ENCODE peak calls at places on chromosomes 3 and 15, in four cellular contexts. K is breast epithelium, X is esophagus muscularis mucosa, J is sigmoid colon. D is an unnamed sample.

GRCh38 chr3:53254810-53255359 is 937 bp downstream of the TKT start:
- DNase-seq in J (peak; percentile 88), X (no peak), K (peak; percentile 65), D (peak; percentile 86)

GRCh38 chr3:126394179-126394976 is at the start of gene CFAP100:
- DNase-seq in X (no peak), J (peak; percentile 78), K (no peak), D (peak; percentile 24)

GRCh38 chr15:77329202-77329601 is 90.7 kb downstream of the PEAK1 start:
- DNase-seq in J (no peak), X (no peak), K (no peak), D (no peak)

GRCh38 chr3:13497386-13497785 is 17.3 kb downstream of the HDAC11 start:
- DNase-seq in J (no peak), K (no peak), X (no peak), D (no peak)

GRCh38 chr15:60414016-60414682 is 16.4 kb upstream of the ANXA2 start:
- DNase-seq in K (no peak), J (no peak), X (no peak), D (no peak)

GRCh38 chr3:113498221-113499005 is 16.5 kb downstream of the SPICE1 start:
- DNase-seq in J (no peak), K (no peak), X (no peak), D (no peak)

GRCh38 chr3:186644683-186645082 is 4.5 kb downstream of the FETUB start:
- DNase-seq in J (no peak), X (no peak), K (no peak), D (no peak)

GRCh38 chr3:134314588-134315285 is 59.5 kb downstream of the AMOTL2 start:
- DNase-seq in J (no peak), X (no peak), K (no peak), D (no peak)

GRCh38 chr3:137217733-137218132 is 259.9 kb downstream of the IL20RB start:
- DNase-seq in J (no peak), X (no peak), K (no peak), D (no peak)

DNA sequence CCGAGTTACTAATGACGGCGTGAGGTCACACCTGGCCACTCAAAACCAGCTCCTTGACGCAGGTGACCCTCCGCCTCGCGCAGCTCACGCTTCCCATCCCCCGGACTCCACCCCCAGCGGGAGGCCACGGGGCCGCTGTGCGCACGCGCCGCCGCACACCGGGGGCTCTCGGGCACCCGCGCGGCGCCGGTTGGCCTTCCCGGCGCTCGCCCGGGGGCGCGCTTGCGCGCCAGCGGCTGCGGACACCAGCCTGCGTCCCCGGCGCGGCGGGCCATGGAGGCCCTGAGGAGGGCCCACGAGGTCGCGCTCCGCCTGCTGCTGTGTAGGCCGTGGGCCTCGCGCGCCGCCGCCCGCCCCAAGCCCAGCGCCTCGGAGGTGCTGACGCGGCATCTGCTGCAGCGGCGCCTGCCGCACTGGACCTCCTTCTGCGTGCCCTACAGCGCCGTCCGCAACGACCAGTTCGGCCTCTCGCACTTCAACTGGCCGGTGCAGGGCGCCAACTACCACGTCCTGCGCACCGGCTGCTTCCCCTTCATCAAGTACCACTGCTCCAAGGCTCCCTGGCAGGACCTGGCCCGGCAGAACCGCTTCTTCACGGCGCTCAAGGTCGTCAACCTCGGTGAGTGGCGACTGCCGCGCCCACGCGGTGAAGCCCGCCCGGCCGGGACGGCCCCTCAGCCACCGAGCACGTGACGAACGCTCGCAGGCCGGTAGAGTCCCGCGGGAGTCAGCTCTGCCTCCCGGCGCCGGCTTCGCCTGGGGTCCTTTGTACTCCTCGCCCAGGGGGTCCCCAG is at the start of gene C15orf61:
- DNase-seq in J (peak; percentile 92), K (peak; percentile 90), X (peak; percentile 93), D (peak; percentile 93)
- TF ChIP-seq CTCF in J (no peak), K (no peak), X (no peak), D (no peak)

GRCh38 chr3:138347084-138347483 is 1.3 kb upstream of the MRAS start:
- DNase-seq in J (no peak), K (no peak), X (no peak), D (no peak)

GRCh38 chr3:138349926-138350665 is 1.7 kb downstream of the MRAS start:
- DNase-seq in K (no peak), J (no peak), X (no peak), D (no peak)

GRCh38 chr3:138351151-138351550 is 2.8 kb downstream of the MRAS start:
- DNase-seq in J (peak; percentile 15), K (no peak), X (no peak), D (no peak)

GRCh38 chr3:138348107-138348949 is at the start of gene MRAS:
- DNase-seq in X (no peak), J (peak; percentile 90), K (peak; percentile 69), D (peak; percentile 67)

GRCh38 chr3:138348950-138349739 is 766 bp downstream of the MRAS start:
- DNase-seq in J (peak; percentile 74), X (no peak), K (no peak), D (no peak)
- H3K4me3 ChIP-seq in J (peak overlapping the region; percentile 89), X (peak overlapping the region; percentile 90), K (peak overlapping the region; percentile 88), D (peak overlapping the region; percentile 63)

DNA sequence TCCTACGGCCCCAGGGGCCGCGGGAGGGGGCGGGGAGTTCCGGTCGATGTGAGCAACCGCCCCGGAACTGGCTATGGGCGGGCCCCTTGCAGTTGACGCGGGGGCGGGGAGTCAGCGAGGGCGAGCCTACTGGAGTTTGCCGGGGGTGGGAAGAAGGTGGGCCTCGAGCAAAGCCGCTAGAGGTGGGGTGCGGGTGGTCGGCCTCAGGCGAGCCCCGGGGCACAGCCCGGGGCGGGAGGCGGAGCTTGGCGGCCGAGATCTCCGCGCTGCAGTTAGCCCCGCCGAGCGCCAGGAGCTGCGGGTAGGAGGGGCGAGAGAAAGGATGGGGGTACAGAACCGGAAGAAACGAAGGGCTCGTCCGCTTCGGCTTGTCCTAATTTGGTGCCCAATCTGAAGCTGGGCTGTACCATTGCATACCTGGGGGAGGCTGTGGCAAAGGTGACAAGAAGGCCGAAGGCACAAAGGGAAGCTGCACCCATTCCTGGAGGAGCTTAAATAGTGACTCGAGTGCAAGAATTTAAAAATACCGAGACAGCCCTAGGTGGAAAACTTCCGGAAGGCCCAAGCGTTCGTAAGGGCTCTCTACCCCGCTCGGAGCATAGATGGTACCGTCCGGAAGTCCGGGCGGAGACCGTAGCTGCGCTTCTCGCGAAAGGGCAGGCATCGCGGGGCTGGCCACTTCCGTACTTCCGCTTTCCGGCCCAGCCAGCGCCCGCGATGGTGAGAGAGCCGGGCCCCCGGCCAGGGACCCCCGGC is at the start of the genes ARPC4 and TADA3:
- DNase-seq in J (peak; percentile 96), X (peak; percentile 98), K (peak; percentile 87), D (peak; percentile 94)
- TF ChIP-seq POLR2AphosphoS5 in J (peak; percentile 79), X (peak; percentile 89), K (peak; percentile 80), D (peak; percentile 70)

GRCh38 chr15:50251638-50252182 is 13.8 kb downstream of the HDC start:
- DNase-seq in J (no peak), K (no peak), X (peak; percentile 14), D (no peak)
- TF ChIP-seq CTCF in J (no peak), K (no peak), X (no peak), D (no peak)

GRCh38 chr3:33790091-33790490 is 8.3 kb upstream of the PDCD6IP start:
- DNase-seq in K (no peak), J (no peak), X (no peak), D (no peak)

GRCh38 chr3:33792167-33792892 is 6.1 kb upstream of the PDCD6IP start:
- DNase-seq in J (no peak), X (no peak), K (no peak), D (no peak)

GRCh38 chr3:33787328-33788009 is 11.0 kb upstream of the PDCD6IP start:
- DNase-seq in X (no peak), K (peak; percentile 56), J (peak; percentile 73), D (peak; percentile 68)

GRCh38 chr3:33789183-33789954 is 9.1 kb upstream of the PDCD6IP start:
- DNase-seq in J (no peak), K (no peak), X (no peak), D (no peak)

GRCh38 chr3:33791477-33792166 is 6.8 kb upstream of the PDCD6IP start:
- DNase-seq in J (no peak), K (no peak), X (no peak), D (peak; percentile 53)
- H3K4me3 ChIP-seq in J (no peak overlapping the region), K (no peak overlapping the region), X (no peak overlapping the region), D (no peak overlapping the region)

GRCh38 chr3:64743844-64744243 is 56.0 kb upstream of the ADAMTS9 start:
- DNase-seq in K (no peak), X (no peak), J (no peak), D (no peak)
- TF ChIP-seq POLR2AphosphoS5 in K (no peak), X (no peak), J (no peak), D (no peak)

DNA sequence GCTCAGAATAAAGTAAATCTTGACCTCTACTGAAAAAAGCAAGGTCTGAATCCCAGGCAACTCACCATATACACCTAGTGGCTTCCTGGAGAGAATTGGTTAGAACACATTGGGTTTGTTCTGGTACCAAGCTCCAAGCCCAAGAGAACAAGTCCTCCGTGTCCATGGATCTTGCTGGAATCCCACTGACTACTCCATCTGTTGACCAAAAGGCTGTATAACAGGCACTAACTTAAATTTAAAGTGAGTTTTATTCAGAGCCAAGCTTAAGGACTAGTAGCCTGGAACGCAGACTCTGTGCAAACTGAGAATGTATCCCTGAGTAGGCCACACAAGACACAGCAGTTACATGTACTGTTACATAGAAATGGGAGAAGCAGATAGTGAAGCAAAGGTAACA is 342.1 kb upstream of the LRRC3B start:
- DNase-seq in J (no peak), K (no peak), X (no peak), D (no peak)
- TF ChIP-seq CTCF in J (no peak), K (no peak), X (no peak), D (no peak)

GRCh38 chr3:190120161-190121060 is at the start of gene P3H2:
- DNase-seq in J (peak; percentile 94), K (peak; percentile 64), X (peak; percentile 93), D (peak; percentile 84)

GRCh38 chr3:190122198-190122771 is 1.6 kb upstream of the P3H2 start:
- DNase-seq in K (no peak), J (no peak), X (no peak), D (no peak)

GRCh38 chr3:190119734-190120133 is 963 bp downstream of the P3H2 start:
- DNase-seq in X (no peak), K (no peak), J (no peak), D (no peak)

GRCh38 chr3:190124067-190124466 is 3.4 kb upstream of the P3H2 start:
- DNase-seq in K (no peak), X (no peak), J (no peak), D (no peak)

DNA sequence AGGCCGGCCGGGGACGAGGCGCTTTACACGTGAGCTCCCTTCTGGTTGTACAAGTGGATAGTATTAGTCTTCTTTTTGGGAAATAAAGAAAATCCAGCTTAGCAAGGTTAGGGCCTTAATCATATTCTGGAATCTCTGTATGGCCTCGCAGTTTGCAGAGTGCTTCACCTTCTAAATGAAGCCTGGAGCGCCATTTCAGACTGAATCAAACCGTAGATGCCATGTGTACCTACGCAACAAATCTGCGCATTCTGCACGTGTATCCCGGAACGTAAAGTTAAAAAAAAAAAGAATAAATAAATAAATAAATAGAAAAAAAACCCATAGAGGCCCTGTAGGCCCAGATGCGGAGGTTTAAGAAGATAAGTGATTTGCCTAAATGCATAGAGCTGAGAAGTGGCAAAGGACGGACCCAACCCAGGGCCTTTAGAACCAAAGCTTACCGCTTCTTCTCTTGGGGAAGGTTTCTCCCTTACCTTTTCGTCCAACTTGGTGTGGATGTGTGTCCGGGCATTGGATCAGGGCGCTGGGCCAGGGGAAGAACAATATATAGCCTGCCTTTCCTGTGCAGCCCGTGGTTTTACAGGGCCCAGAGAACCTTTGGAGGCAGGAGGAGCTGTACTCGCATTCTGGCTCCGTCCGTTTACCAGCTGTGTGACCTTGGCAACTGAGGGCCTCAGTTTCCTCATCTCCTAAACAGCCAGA is 516 bp upstream of the P3H2 start:
- DNase-seq in X (no peak), J (peak; percentile 67), K (no peak), D (no peak)
- H3K4me3 ChIP-seq in X (peak overlapping the region; percentile 92), J (peak overlapping the region; percentile 96), K (peak overlapping the region; percentile 69), D (no peak overlapping the region)

D was measured in transverse colon.